ENCODE peak calls at places on chromosomes 11 and 22, in nine cellular contexts. F is progenitor cell of endocrine pancreas; G is left colon; W is KG1; Z is spleen; P is stimulated activated CD4-positive, alpha-beta T cell treated with anti-CD3 and anti-CD28 coated beads, Interleukin-15, amount 100 ng/mL, for 1 hour; D is activated T-cell treated with anti-CD3 and anti-CD28 coated beads for 1 hour; L is PC-3; B is A549. O is an unnamed sample.

GRCh38 chr11:67267188-67268035 is 1.1 kb downstream of the GRK2 start:
- DNase-seq in F (no peak), G (peak), W (no peak), Z (peak), P (no peak), D (no peak), L (peak), B (no peak), O (peak)

GRCh38 chr22:36327922-36328551 is 59.7 kb downstream of the MYH9 start:
- DNase-seq in F (no peak), G (peak), W (no peak), Z (no peak), P (no peak), D (no peak), L (no peak), B (no peak), O (peak)

GRCh38 chr11:10478574-10479550 is 23.8 kb downstream of the AMPD3 start:
- DNase-seq in F (no peak), G (no peak), W (no peak), Z (no peak), P (no peak), D (no peak), L (no peak), B (no peak), O (no peak)

GRCh38 chr22:23075525-23076216 is 5.4 kb downstream of the GNAZ start:
- DNase-seq in F (no peak), G (no peak), W (no peak), Z (peak), P (no peak), D (no peak), L (no peak), B (no peak), O (no peak)

GRCh38 chr22:24474221-24474620 is 20.9 kb upstream of the UPB1 start:
- DNase-seq in F (no peak), G (no peak), W (no peak), Z (no peak), P (no peak), D (no peak), L (peak), B (peak), O (no peak)

GRCh38 chr22:32130464-32130863 is 28.6 kb downstream of the C22orf42 start:
- DNase-seq in F (no peak), G (no peak), W (no peak), Z (no peak), P (no peak), D (no peak), L (no peak), B (no peak), O (no peak)

GRCh38 chr11:33636104-33636503 is 64.5 kb downstream of the C11orf91 start:
- DNase-seq in F (no peak), G (no peak), W (no peak), Z (no peak), P (no peak), D (no peak), L (peak), B (peak), O (no peak)

GRCh38 chr22:45968751-45969413 is 8.1 kb downstream of the WNT7B start:
- DNase-seq in F (no peak), G (no peak), W (no peak), Z (no peak), P (no peak), D (no peak), L (peak), B (no peak), O (no peak)

GRCh38 chr11:93933230-93933629 is 82.8 kb upstream of the VSTM5 start:
- DNase-seq in F (no peak), G (no peak), W (no peak), Z (no peak), P (no peak), D (no peak), L (no peak), B (no peak), O (no peak)

GRCh38 chr22:20646906-20647305 is 127.0 kb upstream of the SERPIND1 start:
- DNase-seq in F (no peak), G (no peak), W (no peak), Z (no peak), P (no peak), D (no peak), L (no peak), B (no peak), O (no peak)

GRCh38 chr11:117074122-117074521 is 24.1 kb downstream of the SIK3 start:
- DNase-seq in F (no peak), G (no peak), W (no peak), Z (no peak), P (no peak), D (no peak), L (no peak), B (no peak), O (no peak)

GRCh38 chr11:704799-705645 is 1.0 kb upstream of the EPS8L2 start:
- DNase-seq in F (no peak), G (peak), W (no peak), Z (peak), P (no peak), D (no peak), L (peak), B (peak), O (peak)